ENCODE peak calls at places on chromosomes 2 and 18, in eight cellular contexts. One of them, this sample, is unnamed.

GRCh38 chr2:58436842-58437241 is 195.7 kb upstream of the FANCL start:
- DNase-seq in activated CD8-positive, alpha-beta memory T cell treated with anti-CD3 and anti-CD28 coated beads for 4 hours: no peak
- DNase-seq in nephron progenitor cell: no peak
- DNase-seq in epithelial cell of esophagus: peak
- DNase-seq in HTR-8/SVneo: no peak
- DNase-seq in HFFc6: no peak
- DNase-seq in fibroblast of lung: no peak
- DNase-seq in smooth muscle cell of the brain vasculature: no peak
- DNase-seq in this sample: no peak

GRCh38 chr2:120432976-120433815 is 87.3 kb downstream of the INHBB start:
- DNase-seq in activated CD8-positive, alpha-beta memory T cell treated with anti-CD3 and anti-CD28 coated beads for 4 hours: no peak
- DNase-seq in nephron progenitor cell: no peak
- DNase-seq in epithelial cell of esophagus: no peak
- DNase-seq in HTR-8/SVneo: no peak
- DNase-seq in HFFc6: no peak
- DNase-seq in fibroblast of lung: no peak
- DNase-seq in smooth muscle cell of the brain vasculature: no peak
- DNase-seq in this sample: no peak

GRCh38 chr2:2269426-2269825 is 61.6 kb downstream of the MYT1L start:
- DNase-seq in activated CD8-positive, alpha-beta memory T cell treated with anti-CD3 and anti-CD28 coated beads for 4 hours: no peak
- DNase-seq in nephron progenitor cell: no peak
- DNase-seq in epithelial cell of esophagus: no peak
- DNase-seq in HTR-8/SVneo: no peak
- DNase-seq in HFFc6: no peak
- DNase-seq in fibroblast of lung: no peak
- DNase-seq in smooth muscle cell of the brain vasculature: no peak
- DNase-seq in this sample: no peak

GRCh38 chr2:46338674-46339073 is 41.5 kb downstream of the EPAS1 start:
- DNase-seq in activated CD8-positive, alpha-beta memory T cell treated with anti-CD3 and anti-CD28 coated beads for 4 hours: no peak
- DNase-seq in nephron progenitor cell: no peak
- DNase-seq in epithelial cell of esophagus: no peak
- DNase-seq in HTR-8/SVneo: no peak
- DNase-seq in HFFc6: no peak
- DNase-seq in fibroblast of lung: no peak
- DNase-seq in smooth muscle cell of the brain vasculature: no peak
- DNase-seq in this sample: no peak

GRCh38 chr2:233117811-233118480 is 57.8 kb downstream of the INPP5D start:
- DNase-seq in activated CD8-positive, alpha-beta memory T cell treated with anti-CD3 and anti-CD28 coated beads for 4 hours: no peak
- DNase-seq in nephron progenitor cell: no peak
- DNase-seq in epithelial cell of esophagus: no peak
- DNase-seq in HTR-8/SVneo: no peak
- DNase-seq in HFFc6: no peak
- DNase-seq in fibroblast of lung: no peak
- DNase-seq in smooth muscle cell of the brain vasculature: no peak
- DNase-seq in this sample: no peak

GRCh38 chr2:170361359-170361936 is 183.5 kb downstream of the MYO3B start:
- DNase-seq in activated CD8-positive, alpha-beta memory T cell treated with anti-CD3 and anti-CD28 coated beads for 4 hours: peak
- DNase-seq in nephron progenitor cell: peak
- DNase-seq in epithelial cell of esophagus: peak
- DNase-seq in HTR-8/SVneo: peak
- DNase-seq in HFFc6: peak
- DNase-seq in fibroblast of lung: peak
- DNase-seq in smooth muscle cell of the brain vasculature: peak
- DNase-seq in this sample: no peak

GRCh38 chr2:235859651-235860050 is 308.5 kb downstream of the GBX2 start:
- DNase-seq in activated CD8-positive, alpha-beta memory T cell treated with anti-CD3 and anti-CD28 coated beads for 4 hours: no peak
- DNase-seq in nephron progenitor cell: no peak
- DNase-seq in epithelial cell of esophagus: no peak
- DNase-seq in HTR-8/SVneo: no peak
- DNase-seq in HFFc6: no peak
- DNase-seq in fibroblast of lung: no peak
- DNase-seq in smooth muscle cell of the brain vasculature: peak
- DNase-seq in this sample: no peak

GRCh38 chr2:159650574-159650973 is 34.2 kb upstream of the BAZ2B start:
- DNase-seq in activated CD8-positive, alpha-beta memory T cell treated with anti-CD3 and anti-CD28 coated beads for 4 hours: no peak
- DNase-seq in nephron progenitor cell: no peak
- DNase-seq in epithelial cell of esophagus: no peak
- DNase-seq in HTR-8/SVneo: no peak
- DNase-seq in HFFc6: no peak
- DNase-seq in fibroblast of lung: no peak
- DNase-seq in smooth muscle cell of the brain vasculature: no peak
- DNase-seq in this sample: no peak

GRCh38 chr2:200728630-200729029 is 83.1 kb upstream of the BZW1 start:
- DNase-seq in activated CD8-positive, alpha-beta memory T cell treated with anti-CD3 and anti-CD28 coated beads for 4 hours: no peak
- DNase-seq in nephron progenitor cell: no peak
- DNase-seq in epithelial cell of esophagus: peak
- DNase-seq in HTR-8/SVneo: no peak
- DNase-seq in HFFc6: no peak
- DNase-seq in fibroblast of lung: peak
- DNase-seq in smooth muscle cell of the brain vasculature: no peak
- DNase-seq in this sample: no peak

GRCh38 chr2:61898810-61899209 is 6.7 kb upstream of the COMMD1 start:
- DNase-seq in activated CD8-positive, alpha-beta memory T cell treated with anti-CD3 and anti-CD28 coated beads for 4 hours: no peak
- DNase-seq in nephron progenitor cell: no peak
- DNase-seq in epithelial cell of esophagus: peak
- DNase-seq in HTR-8/SVneo: peak
- DNase-seq in HFFc6: no peak
- DNase-seq in fibroblast of lung: peak
- DNase-seq in smooth muscle cell of the brain vasculature: no peak
- DNase-seq in this sample: no peak

GRCh38 chr2:227607969-227608368 is 6.7 kb downstream of the SCYGR3 start:
- DNase-seq in activated CD8-positive, alpha-beta memory T cell treated with anti-CD3 and anti-CD28 coated beads for 4 hours: no peak
- DNase-seq in nephron progenitor cell: no peak
- DNase-seq in epithelial cell of esophagus: no peak
- DNase-seq in HTR-8/SVneo: no peak
- DNase-seq in HFFc6: peak
- DNase-seq in fibroblast of lung: no peak
- DNase-seq in smooth muscle cell of the brain vasculature: no peak
- DNase-seq in this sample: no peak

GRCh38 chr2:69575926-69576325 is 67.6 kb downstream of the AAK1 start:
- DNase-seq in activated CD8-positive, alpha-beta memory T cell treated with anti-CD3 and anti-CD28 coated beads for 4 hours: no peak
- DNase-seq in nephron progenitor cell: no peak
- DNase-seq in epithelial cell of esophagus: no peak
- DNase-seq in HTR-8/SVneo: no peak
- DNase-seq in HFFc6: no peak
- DNase-seq in fibroblast of lung: no peak
- DNase-seq in smooth muscle cell of the brain vasculature: no peak
- DNase-seq in this sample: no peak

GRCh38 chr2:31319391-31320175 is 85.6 kb downstream of the EHD3 start:
- DNase-seq in activated CD8-positive, alpha-beta memory T cell treated with anti-CD3 and anti-CD28 coated beads for 4 hours: no peak
- DNase-seq in nephron progenitor cell: no peak
- DNase-seq in epithelial cell of esophagus: no peak
- DNase-seq in HTR-8/SVneo: no peak
- DNase-seq in HFFc6: peak
- DNase-seq in fibroblast of lung: peak
- DNase-seq in smooth muscle cell of the brain vasculature: peak
- DNase-seq in this sample: no peak

GRCh38 chr18:12060182-12060870 is 33.3 kb upstream of the ANKRD62 start:
- DNase-seq in activated CD8-positive, alpha-beta memory T cell treated with anti-CD3 and anti-CD28 coated beads for 4 hours: no peak
- DNase-seq in nephron progenitor cell: no peak
- DNase-seq in epithelial cell of esophagus: no peak
- DNase-seq in HTR-8/SVneo: no peak
- DNase-seq in HFFc6: no peak
- DNase-seq in fibroblast of lung: no peak
- DNase-seq in smooth muscle cell of the brain vasculature: no peak
- DNase-seq in this sample: no peak

GRCh38 chr2:127118038-127118437 is 11.1 kb upstream of the BIN1 start:
- DNase-seq in activated CD8-positive, alpha-beta memory T cell treated with anti-CD3 and anti-CD28 coated beads for 4 hours: no peak
- DNase-seq in nephron progenitor cell: no peak
- DNase-seq in epithelial cell of esophagus: no peak
- DNase-seq in HTR-8/SVneo: no peak
- DNase-seq in HFFc6: no peak
- DNase-seq in fibroblast of lung: no peak
- DNase-seq in smooth muscle cell of the brain vasculature: no peak
- DNase-seq in this sample: no peak

GRCh38 chr18:36009214-36009613 is 36.7 kb downstream of the RMP24 start:
- DNase-seq in activated CD8-positive, alpha-beta memory T cell treated with anti-CD3 and anti-CD28 coated beads for 4 hours: no peak
- DNase-seq in nephron progenitor cell: no peak
- DNase-seq in epithelial cell of esophagus: no peak
- DNase-seq in HTR-8/SVneo: no peak
- DNase-seq in HFFc6: no peak
- DNase-seq in fibroblast of lung: no peak
- DNase-seq in smooth muscle cell of the brain vasculature: no peak
- DNase-seq in this sample: no peak

GRCh38 chr2:203774760-203775159 is 68.3 kb downstream of the CD28 start:
- DNase-seq in activated CD8-positive, alpha-beta memory T cell treated with anti-CD3 and anti-CD28 coated beads for 4 hours: no peak
- DNase-seq in nephron progenitor cell: no peak
- DNase-seq in epithelial cell of esophagus: no peak
- DNase-seq in HTR-8/SVneo: no peak
- DNase-seq in HFFc6: peak
- DNase-seq in fibroblast of lung: no peak
- DNase-seq in smooth muscle cell of the brain vasculature: no peak
- DNase-seq in this sample: no peak

GRCh38 chr2:109427661-109428091 is 186.1 kb downstream of the SEPTIN10 start:
- DNase-seq in activated CD8-positive, alpha-beta memory T cell treated with anti-CD3 and anti-CD28 coated beads for 4 hours: no peak
- DNase-seq in nephron progenitor cell: no peak
- DNase-seq in epithelial cell of esophagus: no peak
- DNase-seq in HTR-8/SVneo: no peak
- DNase-seq in HFFc6: no peak
- DNase-seq in fibroblast of lung: no peak
- DNase-seq in smooth muscle cell of the brain vasculature: no peak
- DNase-seq in this sample: no peak

GRCh38 chr2:109098251-109098920 is 30.6 kb upstream of the SH3RF3 start:
- DNase-seq in activated CD8-positive, alpha-beta memory T cell treated with anti-CD3 and anti-CD28 coated beads for 4 hours: no peak
- DNase-seq in nephron progenitor cell: no peak
- DNase-seq in epithelial cell of esophagus: peak
- DNase-seq in HTR-8/SVneo: no peak
- DNase-seq in HFFc6: no peak
- DNase-seq in fibroblast of lung: peak
- DNase-seq in smooth muscle cell of the brain vasculature: no peak
- DNase-seq in this sample: no peak

GRCh38 chr2:73908689-73909652 is 16.2 kb downstream of the ACTG2 start:
- DNase-seq in activated CD8-positive, alpha-beta memory T cell treated with anti-CD3 and anti-CD28 coated beads for 4 hours: no peak
- DNase-seq in nephron progenitor cell: no peak
- DNase-seq in epithelial cell of esophagus: no peak
- DNase-seq in HTR-8/SVneo: no peak
- DNase-seq in HFFc6: no peak
- DNase-seq in fibroblast of lung: no peak
- DNase-seq in smooth muscle cell of the brain vasculature: no peak
- DNase-seq in this sample: no peak

GRCh38 chr2:62410015-62410453 is 96.0 kb downstream of the TMEM17 start:
- DNase-seq in activated CD8-positive, alpha-beta memory T cell treated with anti-CD3 and anti-CD28 coated beads for 4 hours: no peak
- DNase-seq in nephron progenitor cell: no peak
- DNase-seq in epithelial cell of esophagus: peak
- DNase-seq in HTR-8/SVneo: no peak
- DNase-seq in HFFc6: no peak
- DNase-seq in fibroblast of lung: peak
- DNase-seq in smooth muscle cell of the brain vasculature: no peak
- DNase-seq in this sample: no peak

GRCh38 chr2:111975819-111976218 is 77.4 kb downstream of the MERTK start:
- DNase-seq in activated CD8-positive, alpha-beta memory T cell treated with anti-CD3 and anti-CD28 coated beads for 4 hours: no peak
- DNase-seq in nephron progenitor cell: no peak
- DNase-seq in epithelial cell of esophagus: peak
- DNase-seq in HTR-8/SVneo: no peak
- DNase-seq in HFFc6: no peak
- DNase-seq in fibroblast of lung: no peak
- DNase-seq in smooth muscle cell of the brain vasculature: no peak
- DNase-seq in this sample: no peak

GRCh38 chr18:22411442-22411841 is 6.3 kb downstream of the CTAGE1 start:
- DNase-seq in activated CD8-positive, alpha-beta memory T cell treated with anti-CD3 and anti-CD28 coated beads for 4 hours: no peak
- DNase-seq in nephron progenitor cell: no peak
- DNase-seq in epithelial cell of esophagus: no peak
- DNase-seq in HTR-8/SVneo: no peak
- DNase-seq in HFFc6: no peak
- DNase-seq in fibroblast of lung: no peak
- DNase-seq in smooth muscle cell of the brain vasculature: no peak
- DNase-seq in this sample: no peak

GRCh38 chr18:24112874-24113615 is 25.8 kb upstream of the CABYR start:
- DNase-seq in activated CD8-positive, alpha-beta memory T cell treated with anti-CD3 and anti-CD28 coated beads for 4 hours: no peak
- DNase-seq in nephron progenitor cell: no peak
- DNase-seq in epithelial cell of esophagus: peak
- DNase-seq in HTR-8/SVneo: peak
- DNase-seq in HFFc6: peak
- DNase-seq in fibroblast of lung: peak
- DNase-seq in smooth muscle cell of the brain vasculature: no peak
- DNase-seq in this sample: no peak

GRCh38 chr2:161096336-161096735 is 63.9 kb upstream of the TANK start:
- DNase-seq in activated CD8-positive, alpha-beta memory T cell treated with anti-CD3 and anti-CD28 coated beads for 4 hours: no peak
- DNase-seq in nephron progenitor cell: no peak
- DNase-seq in epithelial cell of esophagus: no peak
- DNase-seq in HTR-8/SVneo: no peak
- DNase-seq in HFFc6: no peak
- DNase-seq in fibroblast of lung: peak
- DNase-seq in smooth muscle cell of the brain vasculature: no peak
- DNase-seq in this sample: no peak

GRCh38 chr18:28158083-28158581 is 18.8 kb downstream of the CDH2 start:
- DNase-seq in activated CD8-positive, alpha-beta memory T cell treated with anti-CD3 and anti-CD28 coated beads for 4 hours: no peak
- DNase-seq in nephron progenitor cell: no peak
- DNase-seq in epithelial cell of esophagus: no peak
- DNase-seq in HTR-8/SVneo: no peak
- DNase-seq in HFFc6: no peak
- DNase-seq in fibroblast of lung: peak
- DNase-seq in smooth muscle cell of the brain vasculature: no peak
- DNase-seq in this sample: no peak

GRCh38 chr2:58740381-58740780 is 499.3 kb upstream of the FANCL start:
- DNase-seq in activated CD8-positive, alpha-beta memory T cell treated with anti-CD3 and anti-CD28 coated beads for 4 hours: no peak
- DNase-seq in nephron progenitor cell: no peak
- DNase-seq in epithelial cell of esophagus: no peak
- DNase-seq in HTR-8/SVneo: no peak
- DNase-seq in HFFc6: no peak
- DNase-seq in fibroblast of lung: no peak
- DNase-seq in smooth muscle cell of the brain vasculature: no peak
- DNase-seq in this sample: no peak

GRCh38 chr2:233852056-233852455 is 2.3 kb downstream of the HJURP start:
- DNase-seq in activated CD8-positive, alpha-beta memory T cell treated with anti-CD3 and anti-CD28 coated beads for 4 hours: no peak
- DNase-seq in nephron progenitor cell: no peak
- DNase-seq in epithelial cell of esophagus: no peak
- DNase-seq in HTR-8/SVneo: no peak
- DNase-seq in HFFc6: no peak
- DNase-seq in fibroblast of lung: no peak
- DNase-seq in smooth muscle cell of the brain vasculature: no peak
- DNase-seq in this sample: peak

GRCh38 chr2:170161516-170162260 is 16.3 kb upstream of the MYO3B start:
- DNase-seq in activated CD8-positive, alpha-beta memory T cell treated with anti-CD3 and anti-CD28 coated beads for 4 hours: no peak
- DNase-seq in nephron progenitor cell: no peak
- DNase-seq in epithelial cell of esophagus: no peak
- DNase-seq in HTR-8/SVneo: no peak
- DNase-seq in HFFc6: no peak
- DNase-seq in fibroblast of lung: no peak
- DNase-seq in smooth muscle cell of the brain vasculature: no peak
- DNase-seq in this sample: no peak

GRCh38 chr2:189014426-189015138 is 40.4 kb downstream of the COL3A1 start:
- DNase-seq in activated CD8-positive, alpha-beta memory T cell treated with anti-CD3 and anti-CD28 coated beads for 4 hours: no peak
- DNase-seq in nephron progenitor cell: no peak
- DNase-seq in epithelial cell of esophagus: no peak
- DNase-seq in HTR-8/SVneo: no peak
- DNase-seq in HFFc6: peak
- DNase-seq in fibroblast of lung: peak
- DNase-seq in smooth muscle cell of the brain vasculature: no peak
- DNase-seq in this sample: no peak

GRCh38 chr2:206881708-206882335 is 57.5 kb upstream of the CPO start:
- DNase-seq in activated CD8-positive, alpha-beta memory T cell treated with anti-CD3 and anti-CD28 coated beads for 4 hours: no peak
- DNase-seq in nephron progenitor cell: no peak
- DNase-seq in epithelial cell of esophagus: no peak
- DNase-seq in HTR-8/SVneo: no peak
- DNase-seq in HFFc6: no peak
- DNase-seq in fibroblast of lung: no peak
- DNase-seq in smooth muscle cell of the brain vasculature: no peak
- DNase-seq in this sample: no peak

GRCh38 chr2:28610583-28611201 is 114.8 kb downstream of the PLB1 start:
- DNase-seq in activated CD8-positive, alpha-beta memory T cell treated with anti-CD3 and anti-CD28 coated beads for 4 hours: no peak
- DNase-seq in nephron progenitor cell: no peak
- DNase-seq in epithelial cell of esophagus: peak
- DNase-seq in HTR-8/SVneo: peak
- DNase-seq in HFFc6: peak
- DNase-seq in fibroblast of lung: peak
- DNase-seq in smooth muscle cell of the brain vasculature: peak
- DNase-seq in this sample: no peak

GRCh38 chr2:188786368-188786781 is 187.8 kb upstream of the COL3A1 start:
- DNase-seq in activated CD8-positive, alpha-beta memory T cell treated with anti-CD3 and anti-CD28 coated beads for 4 hours: no peak
- DNase-seq in nephron progenitor cell: no peak
- DNase-seq in epithelial cell of esophagus: peak
- DNase-seq in HTR-8/SVneo: no peak
- DNase-seq in HFFc6: peak
- DNase-seq in fibroblast of lung: peak
- DNase-seq in smooth muscle cell of the brain vasculature: no peak
- DNase-seq in this sample: no peak

GRCh38 chr2:240825476-240825875 is 5.5 kb upstream of the KIF1A start:
- DNase-seq in activated CD8-positive, alpha-beta memory T cell treated with anti-CD3 and anti-CD28 coated beads for 4 hours: no peak
- DNase-seq in nephron progenitor cell: no peak
- DNase-seq in epithelial cell of esophagus: no peak
- DNase-seq in HTR-8/SVneo: no peak
- DNase-seq in HFFc6: no peak
- DNase-seq in fibroblast of lung: no peak
- DNase-seq in smooth muscle cell of the brain vasculature: no peak
- DNase-seq in this sample: no peak

This sample was measured in SIG-M5.